ENCODE peak calls at places on chromosome 11, in nine cellular contexts. J is lower lobe of right lung, H is body of pancreas, U is GM23338, V is right lobe of liver, Y is testis, Z is neuronal stem cell, E is A549, M is astrocyte. Q is an unnamed sample.

GRCh38 chr11:79440451-79441158 is at the start of gene TENM4:
- DNase-seq in U (peak; percentile 49), J (peak; percentile 60), Y (peak; percentile 80), H (peak; percentile 44), V (peak; percentile 28), Z (peak; percentile 67), M (peak; percentile 92), E (no peak), Q (peak; percentile 54)

GRCh38 chr11:62600367-62601113 is 1.1 kb downstream of the MTA2 start:
- DNase-seq in M (no peak), H (no peak), J (no peak), V (no peak), Y (peak; percentile 32), U (peak; percentile 68), Z (no peak), E (no peak), Q (no peak)

GRCh38 chr11:1483445-1483961 is 3.1 kb downstream of the MOB2 start:
- DNase-seq in J (peak; percentile 23), Z (no peak), V (peak; percentile 7), H (no peak), E (no peak), Y (no peak), M (no peak), U (no peak), Q (no peak)

GRCh38 chr11:124717421-124717785 is 22.3 kb upstream of the NRGN start:
- DNase-seq in U (no peak), J (no peak), V (no peak), Y (no peak), H (no peak), E (no peak), M (no peak), Z (no peak), Q (no peak)

GRCh38 chr11:2713721-2714462 is 14.1 kb upstream of the KCNQ1OT1 start:
- DNase-seq in H (no peak), V (no peak), U (no peak), J (no peak), E (no peak), Z (no peak), Y (no peak), M (no peak), Q (no peak)

GRCh38 chr11:70573701-70574151 is 175.4 kb downstream of the CTTN start:
- DNase-seq in E (no peak), U (no peak), Z (no peak), J (peak; percentile 39), Y (no peak), H (no peak), M (no peak), V (no peak), Q (no peak)

GRCh38 chr11:61281581-61282250 is 13.4 kb downstream of the VWCE start:
- DNase-seq in V (peak; percentile 55), M (no peak), U (peak; percentile 93), H (peak; percentile 19), Y (peak; percentile 82), Z (peak; percentile 67), E (peak; percentile 65), J (no peak), Q (peak; percentile 60)

GRCh38 chr11:92703431-92703830 is 266.0 kb upstream of the MTNR1B start:
- DNase-seq in Y (no peak), M (peak; percentile 70), E (no peak), Z (no peak), J (no peak), U (no peak), V (no peak), H (no peak), Q (no peak)

GRCh38 chr11:102226702-102227101 is 90.6 kb upstream of the BIRC3 start:
- DNase-seq in Z (no peak), M (peak; percentile 94), V (no peak), H (no peak), E (no peak), J (no peak), U (no peak), Y (no peak), Q (no peak)

GRCh38 chr11:125494987-125495725 is 909 bp downstream of the FEZ1 start:
- DNase-seq in Z (peak; percentile 53), H (peak; percentile 6), U (peak; percentile 77), E (peak; percentile 8), V (peak; percentile 43), Y (peak; percentile 43), J (no peak), M (peak; percentile 22), Q (no peak)

GRCh38 chr11:450809-451451 is 851 bp downstream of the PTDSS2 start:
- DNase-seq in E (peak; percentile 66), V (peak; percentile 77), J (peak; percentile 82), U (peak; percentile 79), H (peak; percentile 76), M (peak; percentile 45), Z (peak; percentile 46), Y (peak; percentile 78), Q (peak; percentile 86)

GRCh38 chr11:73382747-73383146 is 6.5 kb downstream of the RELT start:
- DNase-seq in M (no peak), Z (no peak), J (no peak), V (no peak), Y (no peak), U (no peak), H (no peak), E (no peak), Q (no peak)

GRCh38 chr11:19938051-19938856 is 222.0 kb downstream of the DBX1 start:
- DNase-seq in Y (peak; percentile 70), H (peak; percentile 62), E (peak; percentile 69), U (peak; percentile 79), Z (no peak), M (peak; percentile 49), J (peak; percentile 56), V (no peak), Q (peak; percentile 62)

GRCh38 chr11:79078999-79079398 is 361.8 kb downstream of the TENM4 start:
- DNase-seq in M (no peak), J (no peak), Z (no peak), V (no peak), U (no peak), H (peak; percentile 55), E (no peak), Y (no peak), Q (peak; percentile 53)

GRCh38 chr11:58134151-58134550 is 8.8 kb upstream of the OR9I1 start:
- DNase-seq in U (peak; percentile 2), H (no peak), J (no peak), E (no peak), M (no peak), Y (no peak), Z (no peak), V (no peak), Q (no peak)

GRCh38 chr11:107999759-108000455 is 8.8 kb upstream of the CUL5 start:
- DNase-seq in Z (peak; percentile 38), M (peak; percentile 38), Y (no peak), U (peak; percentile 96), J (no peak), E (peak; percentile 67), H (peak; percentile 3), V (no peak), Q (no peak)

GRCh38 chr11:69368119-69368880 is 74.3 kb downstream of the MYEOV start:
- DNase-seq in Y (peak; percentile 11), E (no peak), Z (no peak), H (no peak), U (no peak), V (no peak), J (no peak), M (no peak), Q (peak; percentile 37)

GRCh38 chr11:72781313-72782080 is 12.3 kb downstream of the STARD10 start:
- DNase-seq in V (peak; percentile 64), E (peak; percentile 77), J (peak; percentile 64), U (peak; percentile 66), H (peak; percentile 56), Z (no peak), Y (peak; percentile 48), M (no peak), Q (peak; percentile 40)

GRCh38 chr11:32052218-32052617 is 38.7 kb upstream of the RCN1 start:
- DNase-seq in H (peak; percentile 54), U (peak; percentile 73), E (peak; percentile 51), Z (peak; percentile 47), V (peak; percentile 32), M (peak; percentile 22), Y (peak; percentile 70), J (no peak), Q (peak; percentile 78)

GRCh38 chr11:33475999-33476398 is 218.8 kb downstream of the HIPK3 start:
- DNase-seq in J (no peak), V (no peak), U (no peak), E (no peak), M (peak; percentile 60), H (peak; percentile 53), Y (peak; percentile 54), Z (no peak), Q (no peak)

DNA sequence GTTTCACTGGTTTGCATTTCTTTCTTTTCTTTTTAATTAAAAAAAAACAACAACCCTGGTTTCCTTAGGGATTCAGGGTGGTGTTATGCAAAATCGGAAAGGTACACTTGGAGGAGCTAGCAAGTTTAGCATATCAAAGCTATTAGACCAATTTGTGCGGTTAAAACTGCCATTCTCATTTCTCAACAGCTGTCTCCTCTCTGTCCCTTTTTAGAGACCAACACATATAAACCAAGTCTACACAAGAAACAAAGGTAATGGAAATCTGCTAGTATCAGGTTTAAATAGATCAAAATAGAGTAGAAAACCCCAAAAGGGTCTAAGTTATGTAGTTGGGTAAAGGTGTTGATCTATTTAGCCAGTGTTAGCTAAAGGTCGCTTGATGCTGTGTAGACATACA is 1.7 kb upstream of the SESN3 start:
- DNase-seq in V (no peak), U (peak; percentile 29), H (no peak), E (no peak), J (no peak), M (no peak), Z (no peak), Y (no peak), Q (no peak)
- H3K27ac ChIP-seq in V (peak overlapping the region; percentile 83), U (no peak overlapping the region), H (peak overlapping the region; percentile 77), E (no peak overlapping the region), J (peak overlapping the region; percentile 87), M (no peak overlapping the region), Z (no peak overlapping the region), Y (peak overlapping the region; percentile 97), Q (peak overlapping the region; percentile 99)

GRCh38 chr11:122663056-122663740 is 7.7 kb downstream of the UBASH3B start:
- DNase-seq in H (no peak), Z (no peak), U (no peak), Y (no peak), M (no peak), E (no peak), V (no peak), J (no peak), Q (no peak)
- H3K4me1 ChIP-seq in H (no peaks in the 10 kb centered on the region), Z (peaks cover 6% of the 10 kb centered on the region), U (no peaks in the 10 kb centered on the region), Y (no peaks in the 10 kb centered on the region), M (peaks cover 24% of the 10 kb centered on the region), E (peaks cover 80% of the 10 kb centered on the region), V (no peaks in the 10 kb centered on the region), J (peaks cover 36% of the 10 kb centered on the region), Q (no peaks in the 10 kb centered on the region)

DNA sequence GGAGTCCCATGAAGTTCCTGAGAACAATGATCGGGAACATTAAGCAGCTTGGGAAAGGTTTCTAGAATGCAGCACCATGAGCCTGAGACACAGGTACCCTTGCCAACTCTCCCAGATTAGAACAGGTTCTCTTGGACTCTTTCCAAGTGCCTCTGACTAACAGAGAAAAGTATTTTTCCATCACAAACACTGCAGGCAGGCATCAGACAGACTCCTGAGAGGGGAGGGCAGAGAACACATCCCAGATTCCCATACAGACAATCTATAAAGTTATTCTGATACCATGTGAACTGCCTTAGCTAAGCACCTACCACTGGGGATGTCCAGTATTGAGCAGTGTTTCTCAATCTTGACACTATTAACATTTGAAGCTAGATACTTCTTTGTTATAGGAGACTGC is 27.3 kb downstream of the SERGEF start:
- DNase-seq in V (no peak), H (peak; percentile 62), J (no peak), U (no peak), Y (no peak), Z (no peak), E (no peak), M (peak; percentile 65), Q (no peak)
- H3K27ac ChIP-seq in V (no peak overlapping the region), H (no peak overlapping the region), J (no peak overlapping the region), U (no peak overlapping the region), Y (no peak overlapping the region), Z (no peak overlapping the region), E (no peak overlapping the region), M (peak overlapping the region; percentile 51), Q (no peak overlapping the region)

GRCh38 chr11:36791957-36792356 is 193.9 kb upstream of the RAG2 start:
- DNase-seq in Y (no peak), J (no peak), V (no peak), H (no peak), Z (no peak), E (no peak), M (no peak), U (no peak), Q (no peak)
- H3K4me1 ChIP-seq in Y (no peaks in the 10 kb centered on the region), J (no peaks in the 10 kb centered on the region), V (no peaks in the 10 kb centered on the region), H (no peaks in the 10 kb centered on the region), Z (peaks cover 5% of the 10 kb centered on the region), E (no peaks in the 10 kb centered on the region), M (no peaks in the 10 kb centered on the region), U (no peaks in the 10 kb centered on the region), Q (no peaks in the 10 kb centered on the region)

Q was measured in Peyer's patch.